ENCODE peak calls at places on chromosomes 16 and 17, in ten cellular contexts. Z is cardiac fibroblast, S is lung, X is breast epithelium, O is uterus, E is astrocyte of the cerebellum, I is cardiac muscle cell, Q is GM12878, T is AG10803, D is body of pancreas. L is an unnamed sample.

GRCh38 chr17:67156269-67157199 is 88.5 kb downstream of the HELZ start:
- DNase-seq in I (no peak), Q (no peak), E (peak), T (no peak), S (no peak), D (no peak), Z (peak), O (no peak), X (no peak), L (peak)

GRCh38 chr17:19508327-19508867 is 25.3 kb upstream of the SLC47A1 start:
- DNase-seq in D (peak), Q (no peak), T (no peak), X (no peak), O (peak), I (no peak), S (peak), E (no peak), Z (no peak), L (no peak)

GRCh38 chr17:56832446-56832845 is 1.3 kb downstream of the C17orf67 start:
- DNase-seq in E (no peak), S (no peak), X (no peak), T (no peak), D (no peak), Q (no peak), Z (peak), O (no peak), I (no peak), L (no peak)

GRCh38 chr17:40550608-40551007 is 14.7 kb downstream of the CCR7 start:
- DNase-seq in X (peak), O (peak), S (peak), Q (no peak), D (peak), Z (peak), I (no peak), T (peak), E (no peak), L (peak)

GRCh38 chr16:83044589-83044988 is 417.8 kb downstream of the CDH13 start:
- DNase-seq in T (no peak), S (no peak), Z (no peak), E (no peak), D (no peak), X (no peak), Q (no peak), O (no peak), I (no peak), L (no peak)

GRCh38 chr17:74393323-74393942 is 26.1 kb downstream of the GPR142 start:
- DNase-seq in I (no peak), X (no peak), Q (no peak), S (no peak), E (no peak), O (no peak), T (no peak), Z (no peak), D (no peak), L (no peak)

GRCh38 chr17:72715906-72716572 is 376.4 kb downstream of the SLC39A11 start:
- DNase-seq in Z (peak), E (peak), T (peak), I (no peak), O (no peak), D (peak), X (no peak), S (no peak), Q (no peak), L (peak)

GRCh38 chr16:22123146-22123545 is 30.8 kb downstream of the VWA3A start:
- DNase-seq in Q (no peak), E (no peak), S (no peak), D (no peak), O (no peak), I (no peak), T (no peak), Z (peak), X (no peak), L (peak)

GRCh38 chr16:74073471-74073870 is 223.1 kb upstream of the PSMD7 start:
- DNase-seq in Z (no peak), S (no peak), D (no peak), T (peak), E (no peak), Q (no peak), I (no peak), X (no peak), O (no peak), L (no peak)

GRCh38 chr16:85067431-85067830 is 39.8 kb downstream of the KIAA0513 start:
- DNase-seq in O (no peak), D (no peak), X (no peak), Z (no peak), T (no peak), Q (no peak), E (no peak), I (no peak), S (no peak), L (no peak)

GRCh38 chr16:85204242-85205010 is 92.2 kb upstream of the CIBAR2 start:
- DNase-seq in T (peak), S (no peak), Q (no peak), O (no peak), Z (peak), I (no peak), X (no peak), E (no peak), D (no peak), L (peak)

GRCh38 chr17:7636192-7636591 is 6.3 kb downstream of the SHBG start:
- DNase-seq in E (no peak), Z (no peak), S (no peak), X (no peak), T (no peak), O (no peak), I (no peak), Q (no peak), D (no peak), L (no peak)

GRCh38 chr17:73031472-73031871 is 61.0 kb downstream of the SLC39A11 start:
- DNase-seq in S (no peak), I (no peak), E (no peak), Z (no peak), D (no peak), T (no peak), Q (no peak), O (no peak), X (no peak), L (no peak)

GRCh38 chr17:37756060-37756459 is 11.2 kb upstream of the HNF1B start:
- DNase-seq in D (no peak), O (no peak), Z (no peak), S (no peak), I (no peak), Q (no peak), T (no peak), E (no peak), X (no peak), L (no peak)

GRCh38 chr17:7803981-7804380 is 30.0 kb upstream of the KDM6B start:
- DNase-seq in D (peak), E (no peak), Z (no peak), X (peak), T (peak), O (no peak), I (no peak), S (peak), Q (no peak), L (peak)

GRCh38 chr16:84451781-84452180 is 52.7 kb downstream of the MEAK7 start:
- DNase-seq in X (peak), Z (no peak), E (no peak), O (no peak), D (no peak), T (no peak), I (no peak), Q (no peak), S (no peak), L (no peak)

GRCh38 chr17:30380106-30380420 is 1.3 kb downstream of the CPD start:
- DNase-seq in T (no peak), E (no peak), X (no peak), D (no peak), S (no peak), I (no peak), Q (peak), O (no peak), Z (no peak), L (peak)

GRCh38 chr16:86096850-86097249 is 197.9 kb downstream of the IRF8 start:
- DNase-seq in Z (no peak), T (no peak), D (no peak), Q (no peak), I (no peak), O (no peak), X (no peak), S (no peak), E (no peak), L (no peak)

GRCh38 chr16:22402191-22402590 is 27.8 kb upstream of the CDR2 start:
- DNase-seq in X (no peak), Z (peak), I (no peak), D (no peak), S (no peak), Q (no peak), E (no peak), O (no peak), T (no peak), L (no peak)

GRCh38 chr16:70700101-70701020 is 14.5 kb upstream of the MTSS2 start:
- DNase-seq in I (no peak), Q (no peak), S (no peak), X (no peak), O (peak), Z (no peak), T (no peak), D (peak), E (peak), L (no peak)

GRCh38 chr17:7137182-7137943 is 22.7 kb upstream of the ASGR2 start:
- DNase-seq in Q (no peak), O (no peak), X (no peak), I (no peak), Z (no peak), D (no peak), T (no peak), E (no peak), S (no peak), L (no peak)

GRCh38 chr17:81599719-81600486 is 37.0 kb downstream of the NPLOC4 start:
- DNase-seq in S (no peak), X (no peak), I (no peak), Z (peak), T (peak), D (no peak), O (no peak), E (no peak), Q (no peak), L (no peak)

GRCh38 chr17:8142158-8142886 is 9.9 kb downstream of the PER1 start:
- DNase-seq in E (no peak), X (no peak), T (no peak), O (no peak), Q (no peak), I (no peak), S (no peak), D (no peak), Z (no peak), L (no peak)

GRCh38 chr17:17888821-17889220 is 52.0 kb upstream of the SREBF1 start:
- DNase-seq in Q (no peak), I (no peak), E (no peak), T (no peak), Z (no peak), O (no peak), S (no peak), X (no peak), D (no peak), L (no peak)
- TF ChIP-seq CTCF in Q (no peak), I (no peak), E (peak), T (no peak), Z (peak), O (no peak), S (no peak), X (no peak), D (no peak), L (no peak)

GRCh38 chr17:77074681-77075080 is 66.1 kb upstream of the SEC14L1 start:
- DNase-seq in I (no peak), X (no peak), O (no peak), E (no peak), S (no peak), T (no peak), D (no peak), Q (no peak), Z (no peak), L (no peak)
- TF ChIP-seq CTCF in I (no peak), X (no peak), O (no peak), E (no peak), S (no peak), T (no peak), D (no peak), Q (no peak), Z (no peak), L (no peak)

GRCh38 chr16:67182288-67182687 is 1.5 kb downstream of the MATCAP1 start:
- DNase-seq in Q (no peak), Z (no peak), X (no peak), D (no peak), I (no peak), T (no peak), E (no peak), S (no peak), O (no peak), L (no peak)

GRCh38 chr16:67180166-67180565 is 3.6 kb downstream of the MATCAP1 start:
- DNase-seq in I (no peak), E (no peak), S (no peak), D (no peak), Q (no peak), Z (no peak), X (no peak), O (no peak), T (no peak), L (no peak)

GRCh38 chr16:67181346-67181745 is 2.4 kb downstream of the MATCAP1 start:
- DNase-seq in O (peak), I (no peak), E (peak), D (peak), Q (no peak), T (peak), S (no peak), X (no peak), Z (peak), L (peak)

GRCh38 chr16:67177743-67178699 is 5.7 kb downstream of the MATCAP1 start:
- DNase-seq in Z (peak), I (peak), O (peak), S (peak), D (peak), T (peak), X (peak), E (no peak), Q (no peak), L (peak)

DNA sequence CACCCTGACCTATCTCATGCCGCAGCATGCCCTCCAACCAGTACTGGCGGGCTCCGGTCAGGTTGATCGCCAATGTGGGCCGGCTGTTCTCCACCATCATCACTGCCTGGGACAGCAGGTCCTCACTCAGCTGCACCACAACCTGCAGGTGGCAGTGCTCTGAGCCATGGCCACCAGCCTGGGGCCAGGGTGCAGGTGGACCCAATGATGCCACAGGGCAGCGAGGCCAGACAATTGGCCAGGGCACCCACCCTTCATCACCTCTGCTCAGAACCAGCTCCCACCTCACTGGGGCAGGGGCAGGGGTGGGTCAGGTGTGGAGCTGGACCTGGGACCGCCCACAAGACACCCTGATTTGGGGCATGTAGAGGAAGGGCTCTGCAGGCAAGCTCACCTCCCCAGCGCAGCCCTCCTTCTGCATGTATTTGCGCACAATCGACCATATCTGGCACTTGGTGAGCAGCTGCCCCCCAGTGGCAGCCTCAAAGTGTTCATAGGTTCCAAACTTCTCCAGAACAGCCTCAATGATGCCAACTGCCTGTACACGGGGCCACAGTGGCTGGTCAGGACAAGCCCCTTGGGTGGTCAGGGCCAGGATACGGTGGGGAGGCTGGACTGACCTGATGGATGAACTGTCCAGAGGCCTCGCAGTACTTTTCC is 4.2 kb downstream of the MATCAP1 start:
- DNase-seq in E (no peak), S (no peak), D (no peak), X (no peak), T (no peak), I (no peak), Q (no peak), O (no peak), Z (no peak), L (no peak)
- TF ChIP-seq CTCF in E (no peak), S (no peak), D (no peak), X (no peak), T (peak), I (no peak), Q (peak), O (no peak), Z (no peak), L (peak)

DNA sequence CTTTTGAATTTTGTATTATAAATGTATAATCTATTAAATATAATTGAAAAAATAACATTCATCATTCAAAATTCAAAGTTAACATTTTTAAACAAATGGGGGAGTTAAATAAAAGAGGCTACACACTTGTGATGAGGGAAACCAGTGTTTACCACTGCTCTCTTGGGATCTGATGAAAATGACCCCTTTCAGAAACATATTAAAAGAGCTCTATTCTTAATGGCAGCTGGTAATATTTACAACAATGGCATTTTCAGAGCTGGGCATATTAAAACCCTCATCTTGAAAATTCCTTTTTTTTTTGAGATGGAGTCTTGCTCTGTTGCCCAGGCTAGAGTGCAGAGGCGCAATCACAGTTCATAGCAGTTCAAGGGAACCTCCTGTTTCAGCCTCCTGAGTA is 19.3 kb upstream of the FLCN start:
- DNase-seq in S (no peak), Q (no peak), T (no peak), Z (no peak), O (no peak), X (no peak), D (no peak), I (no peak), E (no peak), L (no peak)
- TF ChIP-seq CTCF in S (no peak), Q (no peak), T (no peak), Z (no peak), O (no peak), X (no peak), D (no peak), I (no peak), E (no peak), L (no peak)

GRCh38 chr17:34565715-34566114 is 13.7 kb upstream of the TMEM132E start:
- DNase-seq in Q (no peak), E (no peak), S (no peak), I (no peak), X (no peak), Z (no peak), O (no peak), T (no peak), D (no peak), L (no peak)

GRCh38 chr17:34561328-34561727 is 18.1 kb upstream of the TMEM132E start:
- DNase-seq in D (no peak), T (no peak), O (no peak), Z (no peak), E (no peak), I (no peak), X (no peak), S (no peak), Q (no peak), L (no peak)

GRCh38 chr17:34566873-34567272 is 12.5 kb upstream of the TMEM132E start:
- DNase-seq in S (no peak), I (no peak), O (no peak), D (no peak), E (no peak), T (no peak), X (no peak), Q (no peak), Z (no peak), L (no peak)

GRCh38 chr17:34566201-34566600 is 13.2 kb upstream of the TMEM132E start:
- DNase-seq in Z (no peak), X (no peak), O (no peak), E (no peak), D (no peak), I (no peak), Q (no peak), S (no peak), T (no peak), L (no peak)

DNA sequence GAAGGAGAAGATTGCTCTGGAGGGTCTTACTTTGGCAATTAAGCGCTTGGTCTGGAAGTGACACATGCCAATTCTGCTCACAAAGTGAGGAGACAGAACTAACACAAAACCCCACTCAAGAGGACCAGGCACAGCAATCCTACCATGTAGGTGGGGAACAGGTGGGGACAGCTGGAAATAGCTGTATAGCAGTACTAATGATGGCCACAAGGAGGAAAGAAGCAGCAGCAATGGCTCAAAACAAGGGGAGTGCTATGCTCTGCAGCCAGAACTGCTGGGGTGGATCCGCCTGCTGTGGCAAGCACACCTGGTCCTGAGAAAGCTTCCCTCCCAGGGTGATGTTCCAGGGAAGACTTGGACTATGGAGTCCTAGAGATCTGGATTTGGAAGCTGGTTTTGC is 17.0 kb upstream of the TMEM132E start:
- DNase-seq in D (no peak), I (no peak), T (no peak), O (no peak), Z (no peak), X (no peak), S (no peak), E (no peak), Q (no peak), L (no peak)
- TF ChIP-seq CTCF in D (peak), I (peak), T (peak), O (no peak), Z (peak), X (no peak), S (no peak), E (peak), Q (peak), L (no peak)

GRCh38 chr16:11374255-11374654 is 29.0 kb downstream of the RMI2 start:
- DNase-seq in Z (no peak), X (no peak), Q (no peak), D (no peak), O (no peak), T (no peak), S (no peak), I (no peak), E (no peak), L (no peak)

GRCh38 chr16:11372073-11372923 is 27.0 kb downstream of the RMI2 start:
- DNase-seq in Z (no peak), I (no peak), S (no peak), T (no peak), E (no peak), O (peak), D (no peak), X (no peak), Q (no peak), L (no peak)

GRCh38 chr16:11372924-11373306 is 27.7 kb downstream of the RMI2 start:
- DNase-seq in X (no peak), E (no peak), O (no peak), T (no peak), Z (no peak), S (no peak), I (no peak), Q (no peak), D (no peak), L (no peak)

GRCh38 chr16:11367483-11367906 is 22.2 kb downstream of the RMI2 start:
- DNase-seq in Z (peak), Q (no peak), S (no peak), T (no peak), E (no peak), I (no peak), X (no peak), D (no peak), O (no peak), L (peak)

DNA sequence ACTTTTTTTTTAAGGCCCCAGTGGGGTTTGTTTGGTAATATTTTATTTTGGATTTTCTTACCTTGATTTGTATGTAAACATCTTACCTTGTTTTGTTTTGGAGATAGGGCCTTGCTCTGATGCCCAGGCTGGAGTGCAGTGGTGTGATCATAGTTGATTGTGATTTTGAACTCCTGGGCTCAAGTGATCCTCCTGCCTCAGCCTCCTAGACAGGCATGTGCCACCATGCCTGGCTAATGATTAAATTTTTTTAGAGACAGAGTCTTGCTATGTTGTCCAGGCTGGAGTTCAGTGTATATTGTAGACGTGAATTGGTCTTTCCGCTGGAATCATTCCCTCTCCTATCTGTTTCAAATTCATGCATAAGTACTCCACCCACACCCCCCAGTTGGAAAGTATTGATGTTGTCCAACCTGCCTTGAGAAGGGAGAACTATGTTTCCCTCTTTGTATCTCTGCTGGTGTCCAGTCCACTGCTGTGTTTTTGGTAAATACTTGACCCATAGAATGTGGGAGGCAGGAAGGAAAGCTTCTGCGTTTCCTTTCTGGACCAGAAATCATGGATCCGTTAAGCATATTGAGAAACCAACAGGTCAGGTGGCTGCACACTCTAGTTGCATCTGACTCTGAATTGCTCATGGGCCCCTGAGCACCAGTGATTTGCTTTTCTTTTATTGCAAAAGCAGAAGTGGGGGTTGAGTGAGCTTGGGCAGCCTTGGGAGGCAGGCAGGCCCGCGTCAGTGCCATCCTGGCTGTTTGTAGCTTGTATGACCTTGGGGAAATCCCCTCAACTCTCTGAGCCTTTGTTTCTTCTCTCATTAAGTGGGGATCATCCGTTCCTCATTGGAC is 25.0 kb downstream of the RMI2 start:
- DNase-seq in E (no peak), S (no peak), X (no peak), O (no peak), T (peak), D (no peak), I (no peak), Z (no peak), Q (peak), L (no peak)
- TF ChIP-seq CTCF in E (no peak), S (no peak), X (no peak), O (no peak), T (no peak), D (no peak), I (no peak), Z (no peak), Q (no peak), L (no peak)

L was measured in MCF 10A.